ENCODE peak calls at places on chromosomes 11 and 22, in five cellular contexts. O, D, I, E and R are unnamed samples.

GRCh38 chr11:45021692-45022130 is 71.0 kb upstream of the TP53I11 start:
- DNase-seq in D (no peak), E (peak), I (peak), O (peak), R (no peak)

GRCh38 chr11:124837491-124837856 is 27.8 kb upstream of the ROBO3 start:
- DNase-seq in I (no peak), E (peak), O (peak), D (peak), R (peak)

GRCh38 chr11:11946180-11946579 is 62.2 kb downstream of the DKK3 start:
- DNase-seq in E (no peak), D (peak), O (peak), I (no peak), R (no peak)

GRCh38 chr11:3927129-3927796 is 71.8 kb downstream of the STIM1 start:
- DNase-seq in D (no peak), E (no peak), I (no peak), O (no peak), R (no peak)

GRCh38 chr11:73596547-73596946 is 1.4 kb downstream of the FAM168A start:
- DNase-seq in D (no peak), I (no peak), O (no peak), E (no peak), R (no peak)

GRCh38 chr11:2447951-2448650 is 3.3 kb downstream of the KCNQ1 start:
- DNase-seq in O (no peak), D (no peak), E (no peak), I (no peak), R (no peak)

GRCh38 chr22:40204331-40205116 is 26.8 kb downstream of the TNRC6B start:
- DNase-seq in O (peak), E (peak), D (peak), I (no peak), R (no peak)

GRCh38 chr22:36409911-36410756 is 22.4 kb upstream of the MYH9 start:
- DNase-seq in O (peak), I (peak), D (no peak), E (no peak), R (peak)

GRCh38 chr11:33045551-33046255 is 6.3 kb downstream of the TCP11L1 start:
- DNase-seq in D (no peak), O (peak), E (no peak), I (no peak), R (no peak)

GRCh38 chr11:104127828-104128227 is 36.1 kb downstream of the PDGFD start:
- DNase-seq in O (peak), E (no peak), D (peak), I (no peak), R (peak)

GRCh38 chr22:24200616-24201212 is 19.4 kb downstream of the SUSD2 start:
- DNase-seq in O (peak), D (peak), E (no peak), I (no peak), R (peak)

GRCh38 chr11:40183073-40184064 is 1276.1 kb downstream of the LRRC4C start:
- DNase-seq in I (no peak), E (no peak), D (no peak), O (no peak), R (no peak)

GRCh38 chr22:20458530-20459151 is 21.0 kb upstream of the SCARF2 start:
- DNase-seq in D (no peak), O (no peak), E (no peak), I (no peak), R (no peak)

GRCh38 chr11:35010656-35011055 is 94.2 kb downstream of the PDHX start:
- DNase-seq in D (no peak), E (no peak), O (no peak), I (no peak), R (no peak)

GRCh38 chr11:79198898-79199250 is 242.0 kb downstream of the TENM4 start:
- DNase-seq in D (peak), E (no peak), I (no peak), O (peak), R (no peak)

GRCh38 chr11:57072640-57073039 is 83.9 kb downstream of the OR5AK2 start:
- DNase-seq in E (peak), O (peak), I (no peak), D (peak), R (peak)

GRCh38 chr22:35470903-35471321 is 69.7 kb upstream of the RASD2 start:
- DNase-seq in O (peak), D (peak), I (no peak), E (peak), R (no peak)

GRCh38 chr11:103671143-103671651 is 365.2 kb upstream of the DDI1 start:
- DNase-seq in D (no peak), I (no peak), O (no peak), E (no peak), R (no peak)

GRCh38 chr22:49568751-49569285 is 258.9 kb downstream of the BRD1 start:
- DNase-seq in E (no peak), D (no peak), I (no peak), O (no peak), R (no peak)

GRCh38 chr11:38019072-38019775 is 1421.2 kb upstream of the RAG2 start:
- DNase-seq in E (no peak), O (no peak), D (no peak), I (no peak), R (peak)

GRCh38 chr11:118142809-118143208 is 9.8 kb downstream of the SCN4B start:
- DNase-seq in D (no peak), O (no peak), E (no peak), I (no peak), R (no peak)

GRCh38 chr22:18990355-18991137 is 54.5 kb upstream of the PRODH start:
- DNase-seq in D (no peak), I (no peak), E (no peak), O (no peak), R (no peak)

GRCh38 chr22:42752230-42752746 is 31.6 kb upstream of the A4GALT start:
- DNase-seq in I (no peak), D (no peak), O (no peak), E (peak), R (no peak)

GRCh38 chr11:95831198-95831883 is 41.0 kb downstream of the CEP57 start:
- DNase-seq in O (peak), E (peak), I (no peak), D (peak), R (peak)